ENCODE peak calls at places on chromosomes 3 and 15, in seven cellular contexts. N is esophagus squamous epithelium, I is AG10803, C is upper lobe of right lung, O is lower leg skin, X is AG04450, L is cardiac muscle cell. R is an unnamed sample.

GRCh38 chr3:104396974-104397669 is 969.6 kb upstream of the ALCAM start:
- DNase-seq in L (no peak), C (no peak), O (no peak), I (peak; percentile 54), N (no peak), X (no peak), R (peak; percentile 52)

GRCh38 chr15:52076889-52077781 is 35.4 kb downstream of the BCL2L10 start:
- DNase-seq in N (no peak), X (no peak), I (peak; percentile 72), C (no peak), O (no peak), L (no peak), R (peak; percentile 77)

GRCh38 chr15:63331456-63331855 is 50.2 kb downstream of the CA12 start:
- DNase-seq in X (no peak), C (no peak), I (no peak), N (no peak), O (peak; percentile 68), L (no peak), R (no peak)

GRCh38 chr3:31533169-31533870 is 595 bp downstream of the STT3B start:
- DNase-seq in X (no peak), O (peak; percentile 93), C (peak; percentile 86), I (peak; percentile 26), N (no peak), L (peak; percentile 60), R (peak; percentile 35)

GRCh38 chr3:141261472-141262171 is 30.0 kb downstream of the PXYLP1 start:
- DNase-seq in N (no peak), C (no peak), X (no peak), I (no peak), O (peak; percentile 37), L (no peak), R (no peak)

GRCh38 chr3:179608931-179609720 is 4.5 kb downstream of the NDUFB5 start:
- DNase-seq in C (no peak), O (no peak), N (no peak), I (no peak), X (no peak), L (no peak), R (no peak)

GRCh38 chr15:66936115-66936863 is 129.1 kb upstream of the SMAD3 start:
- DNase-seq in O (peak; percentile 87), C (no peak), I (peak; percentile 88), X (peak; percentile 44), L (no peak), N (no peak), R (no peak)

GRCh38 chr3:111073186-111073585 is 1.6 kb downstream of the NECTIN3 start:
- DNase-seq in X (no peak), I (peak; percentile 38), O (no peak), C (no peak), N (no peak), L (peak; percentile 26), R (peak; percentile 56)

GRCh38 chr3:115580566-115580965 is 42.7 kb upstream of the GAP43 start:
- DNase-seq in I (no peak), O (no peak), L (no peak), C (no peak), N (no peak), X (no peak), R (no peak)

GRCh38 chr3:4426782-4427344 is 40.2 kb downstream of the SUMF1 start:
- DNase-seq in X (peak; percentile 60), O (no peak), N (no peak), L (peak; percentile 51), C (no peak), I (peak; percentile 94), R (peak; percentile 98)

GRCh38 chr15:85564686-85565085 is 184.3 kb downstream of the AKAP13 start:
- DNase-seq in X (no peak), L (no peak), I (no peak), C (no peak), N (no peak), O (no peak), R (peak; percentile 91)

GRCh38 chr3:169966951-169967915 is 626 bp downstream of the SEC62 start:
- DNase-seq in L (peak; percentile 80), N (no peak), X (peak; percentile 2), C (no peak), O (peak; percentile 87), I (peak; percentile 48), R (peak; percentile 66)

GRCh38 chr3:113898892-113899291 is 48.9 kb upstream of the ZDHHC23 start:
- DNase-seq in N (no peak), I (peak; percentile 85), O (no peak), C (no peak), X (no peak), L (no peak), R (peak; percentile 86)

GRCh38 chr15:72737723-72738122 is 45.8 kb downstream of the ADPGK start:
- DNase-seq in X (no peak), O (no peak), C (no peak), N (no peak), I (no peak), L (no peak), R (peak; percentile 15)

GRCh38 chr3:17850448-17850847 is 108.0 kb upstream of the TBC1D5 start:
- DNase-seq in L (no peak), I (peak; percentile 90), N (no peak), C (no peak), O (no peak), X (no peak), R (no peak)

GRCh38 chr15:88897142-88897455 is 1.8 kb upstream of the HAPLN3 start:
- DNase-seq in O (no peak), C (no peak), L (no peak), I (no peak), X (no peak), N (no peak), R (no peak)
- H3K4me3 ChIP-seq in O (no peak overlapping the region), C (no peak overlapping the region), L (no peak overlapping the region), I (no peak overlapping the region), X (no peak overlapping the region), N (no peak overlapping the region), R (no peak overlapping the region)

GRCh38 chr15:64842986-64843561 is 1.4 kb downstream of the PLEKHO2 start:
- DNase-seq in X (no peak), I (peak; percentile 61), L (no peak), C (peak; percentile 80), O (peak; percentile 95), N (no peak), R (peak; percentile 68)

GRCh38 chr15:64843996-64844395 is 2.3 kb downstream of the PLEKHO2 start:
- DNase-seq in X (no peak), I (no peak), N (no peak), L (no peak), O (no peak), C (no peak), R (no peak)

GRCh38 chr15:64844576-64845140 is 2.9 kb downstream of the PLEKHO2 start:
- DNase-seq in L (no peak), N (no peak), I (no peak), C (no peak), X (no peak), O (no peak), R (no peak)

GRCh38 chr15:64842099-64842940 is 605 bp downstream of the PLEKHO2 start:
- DNase-seq in O (no peak), C (no peak), X (no peak), N (no peak), I (no peak), L (peak; percentile 30), R (peak; percentile 39)

DNA sequence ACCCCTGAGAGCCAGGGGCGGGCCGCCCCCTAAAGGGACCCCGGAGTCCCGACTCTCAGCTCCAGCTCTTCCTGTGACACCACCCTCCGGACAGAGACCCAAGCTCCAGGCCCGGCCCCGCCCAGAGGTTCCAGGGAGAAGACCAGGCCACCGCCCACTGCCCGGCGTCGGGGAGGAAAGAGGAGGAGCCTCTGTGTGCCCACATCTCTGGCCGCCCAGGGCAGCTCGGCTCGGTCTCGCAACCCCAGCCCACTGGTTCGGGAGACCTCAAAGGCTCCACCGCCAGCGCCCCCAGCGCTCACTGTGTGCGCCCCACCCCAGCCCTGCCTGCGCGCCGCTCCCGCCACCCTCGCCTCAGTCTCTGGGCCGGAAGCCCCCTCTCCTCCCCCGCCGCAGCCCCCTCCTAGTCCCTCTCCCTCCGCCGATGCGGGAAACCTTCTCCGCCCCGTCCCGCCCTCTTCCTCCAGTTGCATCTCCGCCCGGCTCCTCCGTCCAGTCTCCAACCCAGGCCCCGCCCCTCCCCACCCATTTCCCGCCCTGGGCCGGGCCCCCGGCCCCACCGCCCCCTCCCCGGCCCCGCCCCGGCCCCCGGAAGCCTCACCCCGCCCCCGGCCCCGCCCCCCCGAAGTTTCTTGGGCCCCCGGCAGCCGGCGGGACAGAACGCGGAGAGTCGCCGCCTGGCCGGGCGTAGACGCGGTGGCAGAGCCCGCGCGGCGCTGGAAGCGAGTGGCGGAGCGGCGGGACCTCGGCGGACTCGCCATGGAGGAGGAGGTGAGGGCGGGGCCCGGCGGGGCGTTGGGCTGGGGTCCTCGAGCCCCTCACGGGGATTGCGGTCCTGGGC is at the start of gene PLEKHO2:
- DNase-seq in X (peak; percentile 87), O (peak; percentile 99), I (peak; percentile 94), L (peak; percentile 95), C (peak; percentile 99), N (peak; percentile 74), R (peak; percentile 95)
- TF ChIP-seq CTCF in X (no peak), O (no peak), I (no peak), L (peak; percentile 12), C (peak; percentile 44), N (no peak), R (no peak)

DNA sequence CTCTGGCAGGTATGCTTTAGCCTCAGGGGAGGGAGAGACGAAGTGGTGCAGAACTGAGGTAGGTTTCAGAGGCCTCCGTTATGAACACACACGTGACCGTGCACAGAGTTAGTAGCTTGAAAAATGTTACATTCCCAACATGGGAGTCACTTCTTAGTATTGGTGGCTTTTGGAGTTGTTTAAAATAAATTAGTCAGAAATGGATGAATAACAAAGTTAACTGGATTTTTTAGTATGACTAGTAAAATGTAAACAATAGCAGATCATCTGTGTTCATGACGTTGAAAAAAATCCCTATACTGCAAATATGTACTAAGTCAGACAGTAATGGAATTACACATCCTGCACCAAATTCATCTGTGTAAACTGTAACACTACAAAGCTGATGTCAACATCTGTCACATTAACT is 279.6 kb downstream of the KLF13 start:
- DNase-seq in N (no peak), L (no peak), X (peak; percentile 67), C (no peak), O (no peak), I (peak; percentile 59), R (peak; percentile 10)
- H3K4me3 ChIP-seq in N (no peak overlapping the region), L (no peak overlapping the region), X (no peak overlapping the region), C (no peak overlapping the region), O (no peak overlapping the region), I (no peak overlapping the region), R (no peak overlapping the region)

DNA sequence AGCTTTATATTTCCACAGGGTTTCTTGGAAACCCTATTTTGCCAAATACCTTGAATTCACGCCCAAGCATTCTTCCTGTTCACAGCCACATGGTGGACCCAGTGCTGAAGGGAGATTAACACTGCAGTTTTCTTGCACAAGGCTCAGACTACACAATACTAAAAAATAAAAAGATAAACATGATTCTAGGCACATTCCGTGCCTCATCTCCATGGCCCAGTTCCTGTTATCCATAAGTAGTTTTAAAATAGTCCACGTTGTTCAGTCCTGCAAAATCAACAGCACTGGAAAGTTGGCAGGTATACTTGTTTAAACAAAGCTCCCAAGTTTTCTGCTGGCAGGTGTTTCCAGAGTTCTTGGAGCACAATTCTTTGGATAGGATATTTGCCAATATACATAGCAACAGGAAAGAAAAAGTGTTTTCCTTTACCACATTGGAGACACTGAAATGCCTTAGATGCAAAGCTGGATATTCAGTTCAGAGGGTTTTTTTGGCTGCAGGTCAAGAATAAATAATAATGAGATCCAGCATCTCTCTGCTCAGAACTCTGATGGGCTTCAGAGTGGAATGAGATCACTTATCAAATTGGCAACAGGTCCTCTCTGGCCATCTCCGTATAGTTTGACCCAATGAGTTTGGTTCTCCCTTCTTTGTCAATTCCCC is 88.1 kb upstream of the TGFBR2 start:
- DNase-seq in L (no peak), X (no peak), I (peak; percentile 80), C (no peak), N (no peak), O (no peak), R (peak; percentile 78)
- TF ChIP-seq CTCF in L (peak; percentile 41), X (no peak), I (peak; percentile 37), C (peak; percentile 44), N (no peak), O (no peak), R (peak; percentile 48)

GRCh38 chr15:92650256-92650655 is 5.3 kb downstream of the FAM174B start:
- DNase-seq in C (no peak), I (no peak), X (no peak), N (no peak), O (peak; percentile 81), L (peak; percentile 26), R (peak; percentile 47)
- H3K4me3 ChIP-seq in C (no peak overlapping the region), I (no peak overlapping the region), X (no peak overlapping the region), N (no peak overlapping the region), O (no peak overlapping the region), L (no peak overlapping the region), R (no peak overlapping the region)